ENCODE peak calls at places on chromosome X, in five cellular contexts. K is H4; D is stimulated activated naive B cell treated with anti-CD40 and anti-IgM and Interleukin-4, amounts not matched to agents 10 μg/mL and 1 μg/mL and 100 μg/mL, for 72 hours; R is stimulated activated CD4-positive, alpha-beta T cell treated with anti-CD3 and anti-CD28 coated beads, Interleukin-2, amount 100 ng/mL, for 4 hours; Z is NCI-H2029. N is an unnamed sample.

GRCh38 chrX:119672252-119672825 is 20.6 kb downstream of the SEPTIN6 start:
- DNase-seq in K (no peak), D (no peak), R (no peak), Z (peak; percentile 92), N (no peak)

GRCh38 chrX:46961574-46962279 is 49.5 kb downstream of the JADE3 start:
- DNase-seq in K (no peak), D (no peak), R (no peak), Z (no peak), N (no peak)

GRCh38 chrX:10015711-10016515 is 48.8 kb downstream of the CLDN34 start:
- DNase-seq in K (no peak), D (no peak), R (no peak), Z (no peak), N (no peak)

GRCh38 chrX:21153503-21153902 is 220.7 kb upstream of the CNKSR2 start:
- DNase-seq in K (peak; percentile 58), D (no peak), R (no peak), Z (no peak), N (no peak)

GRCh38 chrX:13650318-13650717 is 2.6 kb upstream of the TCEANC start:
- DNase-seq in K (no peak), D (no peak), R (no peak), Z (no peak), N (no peak)

GRCh38 chrX:33178690-33179089 is 32.7 kb downstream of the DMD start:
- DNase-seq in K (no peak), D (no peak), R (no peak), Z (no peak), N (no peak)

GRCh38 chrX:149825424-149825823 is 43.7 kb downstream of the MAGEA9 start:
- DNase-seq in K (no peak), D (no peak), R (no peak), Z (peak; percentile 10), N (no peak)

GRCh38 chrX:39263946-39264483 is 462.8 kb downstream of the MID1IP1 start:
- DNase-seq in K (no peak), D (no peak), R (no peak), Z (no peak), N (no peak)

GRCh38 chrX:102560423-102561068 is 38.8 kb upstream of the ARMCX5 start:
- DNase-seq in K (no peak), D (no peak), R (no peak), Z (no peak), N (no peak)

GRCh38 chrX:10467793-10468192 is 152.6 kb downstream of the MID1 start:
- DNase-seq in K (no peak), D (no peak), R (no peak), Z (no peak), N (peak; percentile 76)

GRCh38 chrX:49930046-49930445 is 7.7 kb downstream of the CLCN5 start:
- DNase-seq in K (no peak), D (no peak), R (no peak), Z (no peak), N (no peak)

GRCh38 chrX:114344756-114345155 is 239.1 kb upstream of the HTR2C start:
- DNase-seq in K (peak; percentile 39), D (no peak), R (no peak), Z (no peak), N (no peak)

GRCh38 chrX:118756111-118756510 is 28.7 kb downstream of the IL13RA1 start:
- DNase-seq in K (no peak), D (no peak), R (no peak), Z (no peak), N (peak; percentile 76)

GRCh38 chrX:20756585-20756984 is 489.9 kb upstream of the RPS6KA3 start:
- DNase-seq in K (no peak), D (no peak), R (no peak), Z (no peak), N (no peak)

GRCh38 chrX:2690856-2691542 is at the start of gene CD99:
- DNase-seq in K (peak; percentile 74), D (peak; percentile 82), R (peak; percentile 91), Z (no peak), N (peak; percentile 52)

GRCh38 chrX:84611843-84612636 is 109.8 kb upstream of the HDX start:
- DNase-seq in K (no peak), D (no peak), R (no peak), Z (no peak), N (no peak)

GRCh38 chrX:85627363-85627762 is 247.9 kb upstream of the POF1B start:
- DNase-seq in K (no peak), D (no peak), R (no peak), Z (no peak), N (no peak)

GRCh38 chrX:8034058-8034457 is 106.8 kb upstream of the PNPLA4 start:
- DNase-seq in K (no peak), D (no peak), R (no peak), Z (no peak), N (no peak)

GRCh38 chrX:150958177-150958576 is 25.0 kb upstream of the HMGB3 start:
- DNase-seq in K (no peak), D (no peak), R (no peak), Z (peak; percentile 38), N (no peak)

GRCh38 chrX:22220941-22221340 is 51.8 kb upstream of the CBLL2 start:
- DNase-seq in K (no peak), D (no peak), R (no peak), Z (no peak), N (no peak)

GRCh38 chrX:124395145-124395858 is 48.9 kb downstream of the SH2D1A start:
- DNase-seq in K (no peak), D (no peak), R (no peak), Z (no peak), N (no peak)

GRCh38 chrX:131025336-131025735 is 32.8 kb upstream of the ARHGAP36 start:
- DNase-seq in K (no peak), D (no peak), R (no peak), Z (no peak), N (no peak)

GRCh38 chrX:12843668-12844279 is 23.1 kb upstream of the TLR7 start:
- DNase-seq in K (no peak), D (no peak), R (no peak), Z (no peak), N (no peak)

GRCh38 chrX:143461616-143462015 is 55.7 kb downstream of the SPANXN3 start:
- DNase-seq in K (no peak), D (no peak), R (no peak), Z (no peak), N (no peak)

GRCh38 chrX:39856472-39857121 is 241.2 kb downstream of the BCOR start:
- DNase-seq in K (no peak), D (no peak), R (no peak), Z (peak; percentile 32), N (no peak)

N was measured in HL-60.